ENCODE peak calls at places on chromosomes 6 and 20, in seven cellular contexts. B, K, R, T, S, X and C are unnamed samples.

GRCh38 chr6:121780325-121781313 is 345.2 kb downstream of the GJA1 start:
- DNase-seq in B (peak; percentile 95), K (peak; percentile 62), R (no peak), T (peak; percentile 45), S (peak; percentile 12), X (peak; percentile 84), C (peak; percentile 50)

GRCh38 chr6:57108691-57109090 is 18.7 kb downstream of the ZNF451 start:
- DNase-seq in B (no peak), K (no peak), R (no peak), T (no peak), S (no peak), X (no peak), C (no peak)

GRCh38 chr6:54916858-54917257 is 70.3 kb downstream of the FAM83B start:
- DNase-seq in B (no peak), K (no peak), R (no peak), T (no peak), S (peak; percentile 9), X (no peak), C (no peak)

GRCh38 chr20:24747015-24747712 is 201.9 kb upstream of the CST7 start:
- DNase-seq in B (no peak), K (no peak), R (peak; percentile 7), T (no peak), S (no peak), X (no peak), C (no peak)

GRCh38 chr6:2782356-2782708 is 17.1 kb downstream of the WRNIP1 start:
- DNase-seq in B (no peak), K (no peak), R (no peak), T (no peak), S (no peak), X (no peak), C (no peak)

GRCh38 chr6:155333414-155333813 is 19.1 kb upstream of the TFB1M start:
- DNase-seq in B (no peak), K (no peak), R (no peak), T (no peak), S (no peak), X (no peak), C (no peak)

GRCh38 chr20:8082025-8082424 is 50.0 kb upstream of the PLCB1 start:
- DNase-seq in B (no peak), K (no peak), R (no peak), T (no peak), S (peak; percentile 19), X (no peak), C (no peak)

GRCh38 chr6:35294308-35294945 is 3.2 kb upstream of the DEF6 start:
- DNase-seq in B (peak; percentile 37), K (no peak), R (peak; percentile 56), T (no peak), S (peak; percentile 71), X (peak; percentile 45), C (no peak)

GRCh38 chr6:138465007-138465645 is 34.2 kb downstream of the NHSL1 start:
- DNase-seq in B (peak; percentile 93), K (no peak), R (no peak), T (no peak), S (peak; percentile 46), X (no peak), C (no peak)

GRCh38 chr6:116255246-116255800 is 1.4 kb upstream of the TSPYL4 start:
- DNase-seq in B (peak; percentile 20), K (no peak), R (no peak), T (no peak), S (peak; percentile 57), X (no peak), C (no peak)

GRCh38 chr20:35359335-35359997 is 52.3 kb downstream of the UQCC1 start:
- DNase-seq in B (no peak), K (no peak), R (no peak), T (no peak), S (no peak), X (no peak), C (no peak)

GRCh38 chr6:165245287-165245686 is 64.1 kb downstream of the C6orf118 start:
- DNase-seq in B (no peak), K (no peak), R (no peak), T (no peak), S (peak; percentile 33), X (no peak), C (no peak)

GRCh38 chr6:134373966-134374365 is 56.1 kb upstream of the SGK1 start:
- DNase-seq in B (no peak), K (no peak), R (no peak), T (no peak), S (no peak), X (no peak), C (no peak)

GRCh38 chr20:53621482-53622246 is 28.0 kb upstream of the ZNF217 start:
- DNase-seq in B (peak; percentile 91), K (peak; percentile 71), R (peak; percentile 65), T (no peak), S (peak; percentile 66), X (peak; percentile 62), C (peak; percentile 76)

GRCh38 chr6:88377976-88378580 is 211.9 kb upstream of the CNR1 start:
- DNase-seq in B (no peak), K (no peak), R (no peak), T (no peak), S (no peak), X (no peak), C (no peak)

GRCh38 chr6:72580281-72580940 is 41.5 kb upstream of the KCNQ5 start:
- DNase-seq in B (peak; percentile 87), K (no peak), R (no peak), T (no peak), S (peak; percentile 52), X (no peak), C (no peak)

GRCh38 chr20:19765266-19765665 is 7.2 kb downstream of the RIN2 start:
- DNase-seq in B (no peak), K (no peak), R (no peak), T (no peak), S (no peak), X (no peak), C (peak; percentile 54)

GRCh38 chr6:118298476-118298875 is 249.6 kb upstream of the PLN start:
- DNase-seq in B (peak; percentile 18), K (no peak), R (no peak), T (no peak), S (no peak), X (no peak), C (no peak)

GRCh38 chr20:9079038-9079731 is 10.3 kb downstream of the PLCB4 start:
- DNase-seq in B (no peak), K (no peak), R (no peak), T (no peak), S (no peak), X (no peak), C (no peak)

GRCh38 chr20:33316958-33317357 is 33.9 kb downstream of the BPIFB1 start:
- DNase-seq in B (no peak), K (no peak), R (no peak), T (no peak), S (no peak), X (no peak), C (no peak)

GRCh38 chr20:33317424-33318095 is 34.5 kb downstream of the BPIFB1 start:
- DNase-seq in B (no peak), K (no peak), R (no peak), T (no peak), S (no peak), X (no peak), C (no peak)

GRCh38 chr20:33316343-33316742 is 33.3 kb downstream of the BPIFB1 start:
- DNase-seq in B (no peak), K (no peak), R (no peak), T (no peak), S (no peak), X (no peak), C (no peak)

GRCh38 chr20:33319986-33320385 is 37.0 kb downstream of the BPIFB1 start:
- DNase-seq in B (no peak), K (no peak), R (no peak), T (no peak), S (no peak), X (no peak), C (no peak)

DNA sequence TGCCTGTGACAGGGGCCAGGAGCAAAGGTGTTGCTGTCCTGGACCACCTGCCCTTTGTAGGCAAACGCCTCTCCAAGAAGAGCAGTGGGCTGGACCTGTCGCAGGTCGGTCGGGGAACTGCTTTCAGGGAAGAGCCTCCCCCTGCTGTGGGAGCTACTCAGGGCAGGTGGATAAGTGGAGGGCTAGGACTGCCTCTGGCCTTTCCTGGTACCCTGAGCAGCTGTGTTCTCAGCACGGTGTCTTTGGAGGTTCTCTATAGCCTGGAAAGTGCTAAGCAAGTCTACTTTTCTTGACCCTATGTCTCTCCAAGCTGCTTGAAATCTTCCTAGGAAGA is 35.0 kb downstream of the BPIFB1 start:
- DNase-seq in B (no peak), K (no peak), R (no peak), T (no peak), S (no peak), X (no peak), C (no peak)
- TF ChIP-seq CTCF in B (no peak), K (no peak), R (no peak), T (no peak), S (no peak), X (no peak), C (no peak)

DNA sequence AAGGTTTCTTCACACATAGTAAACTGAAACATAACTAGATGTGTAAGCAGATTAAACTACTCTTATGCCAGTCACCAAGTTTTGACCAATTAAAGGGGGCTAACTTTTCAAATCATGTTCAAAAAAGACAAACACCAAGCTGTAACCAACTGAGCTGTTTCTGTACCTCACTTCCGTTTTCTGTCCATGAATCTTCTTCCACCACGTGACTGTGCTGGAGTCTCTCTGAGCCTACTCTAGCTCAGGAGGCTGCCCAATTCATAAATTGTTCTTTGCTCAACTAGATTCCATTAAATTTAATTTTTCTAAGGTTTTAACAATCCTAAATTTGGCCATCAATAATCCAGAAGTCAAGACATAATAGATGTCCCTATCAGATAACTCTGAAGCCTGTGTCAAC is 229.4 kb downstream of the FNDC1 start:
- DNase-seq in B (no peak), K (no peak), R (no peak), T (no peak), S (no peak), X (no peak), C (no peak)
- H3K9me3 ChIP-seq in B (no peaks in the 10 kb centered on the region), K (no peaks in the 10 kb centered on the region), R (no peaks in the 10 kb centered on the region), T (no peaks in the 10 kb centered on the region), S (no peaks in the 10 kb centered on the region), X (no peaks in the 10 kb centered on the region), C (no peaks in the 10 kb centered on the region)

GRCh38 chr20:62253398-62253797 is 15.1 kb downstream of the OSBPL2 start:
- DNase-seq in B (no peak), K (no peak), R (no peak), T (no peak), S (no peak), X (no peak), C (no peak)
- H3K4me1 ChIP-seq in B (peaks cover 2% of the 10 kb centered on the region), K (peaks cover 3% of the 10 kb centered on the region), R (no peaks in the 10 kb centered on the region), T (peaks cover 4% of the 10 kb centered on the region), S (no peaks in the 10 kb centered on the region), X (peaks cover 23% of the 10 kb centered on the region), C (peaks cover 7% of the 10 kb centered on the region)

GRCh38 chr6:136036071-136036380 is 184.5 kb downstream of the PDE7B start:
- DNase-seq in B (no peak), K (no peak), R (no peak), T (no peak), S (no peak), X (no peak), C (no peak)

GRCh38 chr6:136036601-136037000 is 185.1 kb downstream of the PDE7B start:
- DNase-seq in B (no peak), K (no peak), R (no peak), T (no peak), S (no peak), X (no peak), C (no peak)

GRCh38 chr6:136035378-136036070 is 184.0 kb downstream of the PDE7B start:
- DNase-seq in B (peak; percentile 60), K (no peak), R (no peak), T (no peak), S (no peak), X (peak; percentile 41), C (no peak)

GRCh38 chr6:136031982-136032381 is 180.5 kb downstream of the PDE7B start:
- DNase-seq in B (peak; percentile 74), K (no peak), R (no peak), T (no peak), S (peak; percentile 40), X (no peak), C (no peak)

GRCh38 chr6:136034422-136034821 is 182.9 kb downstream of the PDE7B start:
- DNase-seq in B (no peak), K (no peak), R (no peak), T (no peak), S (no peak), X (no peak), C (no peak)
- TF ChIP-seq CTCF in B (no peak), K (no peak), R (no peak), T (no peak), S (no peak), X (no peak), C (no peak)